ENCODE peak calls at places on chromosomes 2 and 18, in six cellular contexts. R is CD8-positive, alpha-beta memory T cell; T is mesenchymal stem cell; O is left ventricle myocardium inferior; B is small intestine; A is hepatocyte. Q is an unnamed sample. For H3K4me1, the result is how much of the 10 kb centered on the place peaks cover.

GRCh38 chr2:5111581-5111980 is 580.6 kb upstream of the SOX11 start:
- DNase-seq in T (peak), R (no peak), O (no peak), A (peak), B (no peak), Q (no peak)

GRCh38 chr2:108412995-108413726 is 35.4 kb downstream of the SULT1C4 start:
- DNase-seq in R (no peak), O (no peak), A (peak), B (no peak), T (peak), Q (no peak)

GRCh38 chr2:150485114-150485870 is 2.2 kb downstream of the RND3 start:
- DNase-seq in R (no peak), B (peak), T (peak), A (peak), O (peak), Q (peak)

GRCh38 chr2:96715658-96716057 is 24.2 kb downstream of the LMAN2L start:
- DNase-seq in T (peak), A (no peak), R (no peak), O (no peak), B (peak), Q (no peak)

GRCh38 chr18:65846107-65846506 is 95.3 kb downstream of the CDH7 start:
- DNase-seq in A (no peak), T (no peak), O (no peak), B (no peak), R (no peak), Q (no peak)

GRCh38 chr18:26051845-26052244 is 38.6 kb downstream of the SS18 start:
- DNase-seq in A (no peak), T (no peak), R (no peak), B (no peak), O (no peak), Q (no peak)

GRCh38 chr2:207240649-207241048 is 74.9 kb upstream of the KLF7 start:
- DNase-seq in R (no peak), B (peak), T (no peak), O (no peak), A (no peak), Q (no peak)

GRCh38 chr2:223947711-223948205 is 2.6 kb upstream of the WDFY1 start:
- DNase-seq in B (no peak), R (no peak), A (no peak), O (no peak), T (no peak), Q (no peak)

GRCh38 chr2:233929352-233929843 is 12.2 kb downstream of the TRPM8 start:
- DNase-seq in B (no peak), A (no peak), R (no peak), T (no peak), O (no peak), Q (no peak)

GRCh38 chr2:118554616-118555015 is 292.8 kb downstream of the EN1 start:
- DNase-seq in B (peak), R (no peak), O (no peak), A (no peak), T (no peak), Q (no peak)

GRCh38 chr2:20217041-20217970 is 7.6 kb downstream of the SDC1 start:
- DNase-seq in B (peak), T (no peak), O (no peak), A (no peak), R (no peak), Q (no peak)

GRCh38 chr2:18830962-18831361 is 241.6 kb upstream of the NT5C1B start:
- DNase-seq in B (peak), R (no peak), A (peak), O (no peak), T (no peak), Q (no peak)

GRCh38 chr2:85911836-85912692 is 23.3 kb upstream of the ST3GAL5 start:
- DNase-seq in B (no peak), A (peak), T (peak), R (no peak), O (no peak), Q (no peak)

GRCh38 chr18:51447351-51447896 is 249.9 kb upstream of the MEX3C start:
- DNase-seq in O (peak), R (no peak), B (no peak), T (no peak), A (peak), Q (no peak)

GRCh38 chr2:9424447-9425164 is 1.2 kb downstream of the CPSF3 start:
- DNase-seq in R (no peak), A (no peak), B (peak), O (no peak), T (no peak), Q (no peak)

GRCh38 chr2:26330114-26330581 is 15.8 kb upstream of the SELENOI start:
- DNase-seq in T (peak), B (peak), A (peak), O (peak), R (peak), Q (peak)

GRCh38 chr2:218095853-218096252 is 26.8 kb downstream of the RUFY4 start:
- DNase-seq in O (no peak), R (no peak), B (no peak), T (no peak), A (no peak), Q (no peak)

GRCh38 chr2:174325932-174326879 is 8.5 kb upstream of the SP9 start:
- DNase-seq in T (peak), R (no peak), O (no peak), A (no peak), B (no peak), Q (no peak)

GRCh38 chr2:74238879-74239278 is 40.5 kb downstream of the MTHFD2 start:
- DNase-seq in O (no peak), R (no peak), T (peak), B (no peak), A (no peak), Q (no peak)

GRCh38 chr2:76280676-76281075 is 570.0 kb upstream of the GCFC2 start:
- DNase-seq in A (no peak), R (no peak), T (peak), B (no peak), O (no peak), Q (no peak)

GRCh38 chr2:121664086-121664485 is 14.8 kb upstream of the CLASP1 start:
- DNase-seq in O (no peak), T (no peak), B (no peak), A (no peak), R (no peak), Q (no peak)

GRCh38 chr2:188518391-188518790 is 226.7 kb downstream of the GULP1 start:
- DNase-seq in B (no peak), T (peak), O (no peak), R (no peak), A (peak), Q (no peak)

GRCh38 chr18:22691988-22692710 is 241.0 kb upstream of the RBBP8 start:
- DNase-seq in B (no peak), T (peak), R (no peak), A (peak), O (no peak), Q (no peak)

GRCh38 chr18:49628119-49628518 is 66.3 kb downstream of the LIPG start:
- DNase-seq in T (no peak), R (no peak), O (no peak), B (peak), A (no peak), Q (no peak)

GRCh38 chr2:16238001-16238755 is 297.8 kb downstream of the MYCN start:
- DNase-seq in T (no peak), A (no peak), B (no peak), R (no peak), O (no peak), Q (no peak)

GRCh38 chr2:100073110-100073509 is 69.3 kb downstream of the AFF3 start:
- DNase-seq in R (no peak), A (no peak), O (peak), T (no peak), B (no peak), Q (no peak)

GRCh38 chr2:25460261-25460905 is 118.7 kb upstream of the DNMT3A start:
- DNase-seq in O (no peak), B (no peak), T (no peak), R (no peak), A (no peak), Q (no peak)

GRCh38 chr2:177239934-177240600 is 24.5 kb downstream of the NFE2L2 start:
- DNase-seq in O (no peak), B (peak), T (peak), A (peak), R (peak), Q (peak)

GRCh38 chr2:196230460-196230859 is 59.1 kb upstream of the STK17B start:
- DNase-seq in T (no peak), B (no peak), O (no peak), A (no peak), R (no peak), Q (no peak)

GRCh38 chr2:196226058-196226747 is 54.8 kb upstream of the STK17B start:
- DNase-seq in O (no peak), B (no peak), T (no peak), R (no peak), A (no peak), Q (no peak)

GRCh38 chr2:196225213-196225612 is 53.8 kb upstream of the STK17B start:
- DNase-seq in A (no peak), R (no peak), T (no peak), B (no peak), O (no peak), Q (no peak)

GRCh38 chr2:196230051-196230450 is 58.7 kb upstream of the STK17B start:
- DNase-seq in O (no peak), A (no peak), B (peak), T (no peak), R (peak), Q (peak)

DNA sequence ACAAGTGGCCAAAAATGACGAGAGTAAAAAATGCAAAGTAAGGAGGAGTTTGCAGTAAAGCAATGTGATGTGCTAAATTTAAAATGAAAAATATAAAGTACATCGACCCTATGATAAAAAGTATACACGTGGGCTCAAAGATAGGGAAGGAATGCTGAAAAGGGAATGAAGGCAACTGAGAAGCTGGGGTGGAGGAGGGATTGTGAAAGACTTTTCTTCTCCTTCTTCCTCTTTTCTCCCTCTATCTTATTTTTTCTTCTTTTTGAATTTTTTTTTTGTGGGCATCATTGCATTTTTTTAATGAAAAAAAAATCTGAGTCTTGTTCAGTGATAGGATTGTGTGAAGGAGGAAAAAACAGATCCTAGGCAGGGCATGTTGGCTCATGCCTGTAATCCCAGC is 57.6 kb upstream of the STK17B start:
- DNase-seq in B (no peak), O (no peak), R (no peak), T (no peak), A (no peak), Q (no peak)
- H3K4me1 ChIP-seq in B (under half), O (under half), R (half or more), T (under half), A (under half), Q (under half)

GRCh38 chr2:65213035-65213434 is 14.6 kb upstream of the ACTR2 start:
- DNase-seq in O (no peak), B (no peak), T (no peak), A (no peak), R (no peak), Q (no peak)

GRCh38 chr2:65214843-65215242 is 12.8 kb upstream of the ACTR2 start:
- DNase-seq in T (no peak), B (no peak), O (no peak), R (no peak), A (no peak), Q (no peak)

GRCh38 chr2:65212115-65212514 is 15.5 kb upstream of the ACTR2 start:
- DNase-seq in A (no peak), R (no peak), B (no peak), T (no peak), O (no peak), Q (no peak)

GRCh38 chr2:65214361-65214760 is 13.3 kb upstream of the ACTR2 start:
- DNase-seq in O (no peak), B (no peak), A (no peak), T (no peak), R (no peak), Q (no peak)

DNA sequence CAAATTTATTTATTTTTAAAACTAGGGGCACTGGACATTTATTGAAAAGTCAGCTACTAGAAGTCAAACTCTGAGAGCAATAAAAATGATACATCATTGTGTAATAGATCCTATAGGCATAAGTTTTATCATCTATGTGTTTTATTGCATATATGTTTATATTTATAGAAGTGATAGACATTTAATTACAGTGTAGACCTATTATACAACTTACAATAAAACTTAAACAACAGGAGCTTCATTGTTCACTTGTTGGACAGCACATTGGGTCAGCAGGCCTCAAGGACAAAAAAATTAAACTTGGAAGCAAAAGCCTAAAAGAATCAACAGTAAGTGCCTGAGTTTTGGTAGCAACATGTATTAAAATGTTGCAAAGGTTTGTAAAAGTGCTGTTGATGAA is 15.0 kb upstream of the ACTR2 start:
- DNase-seq in R (no peak), O (no peak), T (no peak), B (peak), A (no peak), Q (no peak)
- H3K4me1 ChIP-seq in R (under half), O (under half), T (under half), B (under half), A (under half), Q (under half)

DNA sequence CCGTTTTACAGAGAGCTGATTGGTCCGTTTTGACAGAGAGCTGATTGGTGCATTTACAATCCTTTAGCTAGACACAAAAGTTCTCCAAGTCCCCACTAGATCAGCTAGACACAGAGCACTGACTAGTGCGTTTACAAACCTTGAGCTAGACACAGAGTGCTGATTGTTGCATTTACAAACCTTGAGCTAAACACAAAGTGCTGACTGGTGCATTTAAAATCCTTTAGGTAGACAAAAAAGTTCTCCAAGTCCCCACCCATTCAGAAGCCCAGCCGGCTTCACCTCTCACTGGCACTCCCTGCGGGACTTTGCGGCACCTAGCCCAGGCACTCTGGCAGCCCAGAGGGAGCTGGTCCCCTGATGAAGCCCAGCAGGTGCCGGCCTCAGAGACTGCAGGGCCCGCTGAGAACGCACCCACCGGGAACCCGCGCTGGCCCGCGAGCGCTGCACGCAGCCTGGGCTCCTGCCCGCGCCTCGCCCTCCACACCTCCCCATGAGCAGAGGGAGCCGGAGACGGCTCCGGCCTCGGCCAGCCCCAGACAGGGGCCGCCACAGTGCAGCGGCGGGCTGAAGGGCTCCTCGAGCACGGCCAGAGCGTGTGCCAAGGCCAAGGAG is 508.1 kb upstream of the CHAC2 start:
- DNase-seq in O (no peak), A (no peak), T (no peak), R (no peak), B (no peak), Q (no peak)
- H3K4me1 ChIP-seq in O (under half), A (under half), T (under half), R (under half), B (under half), Q (under half)

GRCh38 chr2:237256845-237257244 is 157.1 kb downstream of the COL6A3 start:
- DNase-seq in R (no peak), T (peak), A (peak), B (no peak), O (peak), Q (no peak)
- H3K4me1 ChIP-seq in R (under half), T (under half), A (under half), B (under half), O (under half), Q (under half)

GRCh38 chr2:55618025-55618648 is 715 bp upstream of the PPP4R3B start:
- DNase-seq in A (no peak), O (no peak), T (peak), B (no peak), R (no peak), Q (no peak)
- H3K4me1 ChIP-seq in A (under half), O (half or more), T (under half), B (under half), R (half or more), Q (under half)